ENCODE peak calls at places on chromosomes 2 and 18, in ten cellular contexts. Y is activated CD4-positive, alpha-beta T cell treated with anti-CD3 and anti-CD28 coated beads, Interleukin-2, amount 50 U/mL, for 24 hours; M is posterior cingulate gyrus; S is BJ; R is H9; I is NCI-H510A treated with DMSO at 0.1 percent for 48 hours; X is CD4-positive, alpha-beta T cell; H is upper lobe of right lung; Q is activated T-cell treated with anti-CD3 and anti-CD28 coated beads for 24 hours; T is activated T-helper 1 cell treated with Interleukin-2 at 50 U/mL for 16 hours. N is an unnamed sample.
A peak's percentile ranks its signal among the peaks of the same experiment; 100 is the strongest.

GRCh38 chr2:61750624-61751023 is 103.2 kb downstream of the FAM161A start:
- DNase-seq in R (no peak), T (no peak), Q (no peak), Y (no peak), M (no peak), X (no peak), H (no peak), I (no peak), S (peak; percentile 28), N (peak; percentile 59)

GRCh38 chr2:190409616-190410015 is 1.5 kb downstream of the MFSD6 start:
- DNase-seq in R (no peak), T (no peak), I (peak; percentile 20), H (no peak), Y (no peak), S (no peak), X (no peak), Q (no peak), M (no peak), N (no peak)

GRCh38 chr2:102037681-102038080 is 45.9 kb downstream of the IL1R2 start:
- DNase-seq in Q (no peak), T (no peak), I (no peak), M (no peak), H (no peak), X (no peak), S (no peak), R (no peak), Y (no peak), N (no peak)

GRCh38 chr2:20211860-20212458 is 13.0 kb downstream of the SDC1 start:
- DNase-seq in R (no peak), X (no peak), S (no peak), Q (no peak), I (no peak), M (no peak), Y (no peak), T (no peak), H (no peak), N (no peak)

GRCh38 chr2:10497797-10498251 is 49.7 kb upstream of the ODC1 start:
- DNase-seq in H (no peak), T (peak; percentile 50), R (no peak), Y (peak; percentile 22), S (peak; percentile 32), I (peak; percentile 58), Q (peak; percentile 35), M (peak; percentile 73), X (peak; percentile 64), N (peak; percentile 74)

GRCh38 chr2:27407798-27408491 is 1.4 kb downstream of the PPM1G start:
- DNase-seq in M (no peak), Q (no peak), S (no peak), I (peak; percentile 65), X (no peak), R (peak; percentile 60), T (no peak), Y (no peak), H (no peak), N (peak; percentile 12)

GRCh38 chr2:234912437-234912836 is 39.4 kb upstream of the SH3BP4 start:
- DNase-seq in R (no peak), S (no peak), I (no peak), H (no peak), Y (no peak), M (no peak), T (no peak), X (no peak), Q (no peak), N (no peak)

GRCh38 chr2:211899871-211900482 is 638.6 kb downstream of the ERBB4 start:
- DNase-seq in T (no peak), Y (no peak), S (no peak), I (no peak), H (no peak), M (no peak), X (no peak), R (no peak), Q (no peak), N (no peak)

GRCh38 chr2:84717302-84717701 is 163.6 kb downstream of the TRABD2A start:
- DNase-seq in M (no peak), X (no peak), I (peak; percentile 15), S (no peak), Y (no peak), Q (no peak), T (no peak), H (no peak), R (no peak), N (no peak)

GRCh38 chr2:173248381-173248780 is 106.3 kb upstream of the CDCA7 start:
- DNase-seq in I (no peak), X (no peak), H (no peak), T (no peak), M (no peak), R (no peak), Y (no peak), S (no peak), Q (no peak), N (no peak)

GRCh38 chr2:196174424-196174823 is 3.0 kb upstream of the STK17B start:
- DNase-seq in I (no peak), R (peak; percentile 29), H (no peak), M (no peak), Q (no peak), X (no peak), T (no peak), Y (no peak), S (no peak), N (no peak)

GRCh38 chr18:76584414-76585310 is 89.6 kb upstream of the ZNF516 start:
- DNase-seq in X (no peak), Q (no peak), M (no peak), H (no peak), T (no peak), Y (no peak), I (no peak), S (no peak), R (no peak), N (no peak)

GRCh38 chr2:18701981-18702380 is 112.6 kb upstream of the NT5C1B start:
- DNase-seq in Q (no peak), S (no peak), H (no peak), R (no peak), T (no peak), I (no peak), M (no peak), Y (no peak), X (no peak), N (peak; percentile 12)

GRCh38 chr2:131419447-131419846 is 55.5 kb upstream of the RAB6D start:
- DNase-seq in I (no peak), S (no peak), R (no peak), X (no peak), Q (no peak), H (no peak), Y (no peak), M (no peak), T (no peak), N (no peak)

GRCh38 chr2:144078091-144078490 is 441.8 kb downstream of the ZEB2 start:
- DNase-seq in X (no peak), I (no peak), T (no peak), R (no peak), H (no peak), M (no peak), S (no peak), Q (no peak), Y (no peak), N (no peak)

GRCh38 chr2:173288561-173288960 is 66.1 kb upstream of the CDCA7 start:
- DNase-seq in S (peak; percentile 1), H (no peak), M (no peak), X (no peak), Y (no peak), T (no peak), I (no peak), R (no peak), Q (no peak), N (peak; percentile 60)

GRCh38 chr2:208179028-208179609 is 10.7 kb downstream of the C2orf80 start:
- DNase-seq in Q (no peak), M (no peak), T (no peak), H (peak; percentile 66), X (no peak), S (no peak), Y (no peak), I (peak; percentile 41), R (no peak), N (no peak)

GRCh38 chr18:57198025-57198424 is 51.1 kb downstream of the BOD1L2 start:
- DNase-seq in Y (no peak), H (no peak), S (no peak), M (no peak), Q (no peak), T (no peak), I (no peak), X (no peak), R (no peak), N (no peak)

GRCh38 chr18:28095041-28095440 is 81.9 kb downstream of the CDH2 start:
- DNase-seq in M (no peak), Y (no peak), X (no peak), H (no peak), R (no peak), S (peak; percentile 33), Q (no peak), I (no peak), T (no peak), N (peak; percentile 64)

GRCh38 chr18:48661421-48661820 is 122.6 kb downstream of the CTIF start:
- DNase-seq in H (no peak), Q (no peak), T (no peak), I (no peak), M (no peak), S (no peak), R (no peak), X (no peak), Y (no peak), N (no peak)

GRCh38 chr2:24330161-24330560 is 30.2 kb downstream of the ITSN2 start:
- DNase-seq in I (no peak), T (no peak), Q (no peak), R (no peak), S (no peak), X (no peak), Y (no peak), M (no peak), H (no peak), N (no peak)

GRCh38 chr2:85583667-85584353 is 421 bp upstream of the VAMP5 start:
- DNase-seq in X (no peak), Q (no peak), R (no peak), M (no peak), S (no peak), H (no peak), T (no peak), I (no peak), Y (no peak), N (no peak)

GRCh38 chr2:238305092-238305862 is 15.0 kb upstream of the TRAF3IP1 start:
- DNase-seq in X (no peak), Y (no peak), M (no peak), Q (no peak), S (no peak), R (no peak), T (no peak), I (no peak), H (peak; percentile 46), N (no peak)